ENCODE peak calls at places on chromosome 1, in nine cellular contexts. One of them, this sample, is unnamed.

GRCh38 chr1:231065510-231066241 is 25.6 kb upstream of the FAM89A start:
- DNase-seq in upper lobe of left lung: no peak
- DNase-seq in breast epithelium: no peak
- DNase-seq in GM12891: no peak
- DNase-seq in K562: peak; percentile 77
- DNase-seq in suprapubic skin: no peak
- DNase-seq in GM12892: no peak
- DNase-seq in spleen: no peak
- DNase-seq in transverse colon: no peak
- DNase-seq in this sample: no peak

GRCh38 chr1:28415246-28415645 is 45.7 kb downstream of the PHACTR4 start:
- DNase-seq in upper lobe of left lung: no peak
- DNase-seq in breast epithelium: no peak
- DNase-seq in GM12891: no peak
- DNase-seq in K562: no peak
- DNase-seq in suprapubic skin: no peak
- DNase-seq in GM12892: no peak
- DNase-seq in spleen: no peak
- DNase-seq in transverse colon: no peak
- DNase-seq in this sample: no peak

GRCh38 chr1:228977307-228977706 is 242.0 kb downstream of the RHOU start:
- DNase-seq in upper lobe of left lung: no peak
- DNase-seq in breast epithelium: no peak
- DNase-seq in GM12891: no peak
- DNase-seq in K562: no peak
- DNase-seq in suprapubic skin: peak; percentile 32
- DNase-seq in GM12892: no peak
- DNase-seq in spleen: no peak
- DNase-seq in transverse colon: no peak
- DNase-seq in this sample: no peak

GRCh38 chr1:206790502-206791250 is 18.4 kb upstream of the IL10 start:
- DNase-seq in upper lobe of left lung: no peak
- DNase-seq in breast epithelium: no peak
- DNase-seq in GM12891: no peak
- DNase-seq in K562: no peak
- DNase-seq in suprapubic skin: no peak
- DNase-seq in GM12892: no peak
- DNase-seq in spleen: no peak
- DNase-seq in transverse colon: no peak
- DNase-seq in this sample: no peak

GRCh38 chr1:194167956-194168355 is 981.5 kb upstream of the B3GALT2 start:
- DNase-seq in upper lobe of left lung: no peak
- DNase-seq in breast epithelium: no peak
- DNase-seq in GM12891: no peak
- DNase-seq in K562: no peak
- DNase-seq in suprapubic skin: no peak
- DNase-seq in GM12892: no peak
- DNase-seq in spleen: no peak
- DNase-seq in transverse colon: no peak
- DNase-seq in this sample: no peak

GRCh38 chr1:39727932-39728317 is 10.8 kb upstream of the PPIE start:
- DNase-seq in upper lobe of left lung: no peak
- DNase-seq in breast epithelium: no peak
- DNase-seq in GM12891: no peak
- DNase-seq in K562: no peak
- DNase-seq in suprapubic skin: no peak
- DNase-seq in GM12892: no peak
- DNase-seq in spleen: no peak
- DNase-seq in transverse colon: no peak
- DNase-seq in this sample: no peak

GRCh38 chr1:221718391-221719277 is 23.3 kb downstream of the DUSP10 start:
- DNase-seq in upper lobe of left lung: no peak
- DNase-seq in breast epithelium: no peak
- DNase-seq in GM12891: no peak
- DNase-seq in K562: no peak
- DNase-seq in suprapubic skin: no peak
- DNase-seq in GM12892: no peak
- DNase-seq in spleen: no peak
- DNase-seq in transverse colon: no peak
- DNase-seq in this sample: no peak

GRCh38 chr1:64967381-64967780 is 1.0 kb upstream of the JAK1 start:
- DNase-seq in upper lobe of left lung: no peak
- DNase-seq in breast epithelium: no peak
- DNase-seq in GM12891: no peak
- DNase-seq in K562: no peak
- DNase-seq in suprapubic skin: no peak
- DNase-seq in GM12892: no peak
- DNase-seq in spleen: peak; percentile 78
- DNase-seq in transverse colon: peak; percentile 51
- DNase-seq in this sample: no peak

DNA sequence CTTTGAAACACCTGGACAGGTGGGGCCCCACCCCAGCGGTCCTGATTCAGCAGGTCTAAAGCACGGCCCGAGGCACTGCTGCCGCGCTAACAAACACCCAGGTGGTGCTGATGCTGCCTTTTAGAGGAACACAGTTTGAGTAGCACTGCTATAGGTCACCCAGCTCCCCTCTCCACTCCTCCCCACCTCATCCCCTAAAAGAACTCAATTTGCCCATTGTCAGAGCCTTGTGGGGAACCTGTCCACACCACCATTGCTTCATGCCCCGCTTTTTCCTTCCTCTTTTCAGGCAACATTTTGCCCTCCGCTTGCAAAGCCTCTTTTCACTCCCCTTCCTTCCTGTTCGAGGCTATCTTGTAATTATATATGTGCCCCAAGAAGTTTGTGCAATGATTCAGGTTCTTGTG is 26.2 kb upstream of the PADI4 start:
- DNase-seq in upper lobe of left lung: no peak
- DNase-seq in breast epithelium: no peak
- DNase-seq in GM12891: no peak
- DNase-seq in K562: no peak
- DNase-seq in suprapubic skin: no peak
- DNase-seq in GM12892: no peak
- DNase-seq in spleen: peak; percentile 81
- DNase-seq in transverse colon: no peak
- DNase-seq in this sample: peak; percentile 22
- TF ChIP-seq POLR2AphosphoS5 in upper lobe of left lung: no peak
- TF ChIP-seq POLR2AphosphoS5 in breast epithelium: no peak
- TF ChIP-seq POLR2AphosphoS5 in GM12891: no peak
- TF ChIP-seq POLR2AphosphoS5 in K562: no peak
- TF ChIP-seq POLR2AphosphoS5 in suprapubic skin: no peak
- TF ChIP-seq POLR2AphosphoS5 in GM12892: no peak
- TF ChIP-seq POLR2AphosphoS5 in spleen: no peak
- TF ChIP-seq POLR2AphosphoS5 in transverse colon: no peak
- TF ChIP-seq POLR2AphosphoS5 in this sample: no peak

GRCh38 chr1:1229770-1230169 is 2.0 kb downstream of the SDF4 start:
- DNase-seq in upper lobe of left lung: peak; percentile 62
- DNase-seq in breast epithelium: no peak
- DNase-seq in GM12891: no peak
- DNase-seq in K562: no peak
- DNase-seq in suprapubic skin: no peak
- DNase-seq in GM12892: no peak
- DNase-seq in spleen: no peak
- DNase-seq in transverse colon: no peak
- DNase-seq in this sample: no peak

GRCh38 chr1:1232224-1232800 is at the start of gene B3GALT6:
- DNase-seq in upper lobe of left lung: no peak
- DNase-seq in breast epithelium: no peak
- DNase-seq in GM12891: no peak
- DNase-seq in K562: no peak
- DNase-seq in suprapubic skin: no peak
- DNase-seq in GM12892: no peak
- DNase-seq in spleen: no peak
- DNase-seq in transverse colon: no peak
- DNase-seq in this sample: no peak

GRCh38 chr1:1232801-1233566 is 947 bp downstream of the B3GALT6 start:
- DNase-seq in upper lobe of left lung: peak; percentile 89
- DNase-seq in breast epithelium: no peak
- DNase-seq in GM12891: no peak
- DNase-seq in K562: no peak
- DNase-seq in suprapubic skin: no peak
- DNase-seq in GM12892: no peak
- DNase-seq in spleen: peak; percentile 89
- DNase-seq in transverse colon: no peak
- DNase-seq in this sample: no peak

GRCh38 chr1:1230656-1231399 is 973 bp downstream of the SDF4 start:
- DNase-seq in upper lobe of left lung: peak; percentile 50
- DNase-seq in breast epithelium: no peak
- DNase-seq in GM12891: no peak
- DNase-seq in K562: peak; percentile 71
- DNase-seq in suprapubic skin: no peak
- DNase-seq in GM12892: no peak
- DNase-seq in spleen: no peak
- DNase-seq in transverse colon: peak; percentile 65
- DNase-seq in this sample: no peak

DNA sequence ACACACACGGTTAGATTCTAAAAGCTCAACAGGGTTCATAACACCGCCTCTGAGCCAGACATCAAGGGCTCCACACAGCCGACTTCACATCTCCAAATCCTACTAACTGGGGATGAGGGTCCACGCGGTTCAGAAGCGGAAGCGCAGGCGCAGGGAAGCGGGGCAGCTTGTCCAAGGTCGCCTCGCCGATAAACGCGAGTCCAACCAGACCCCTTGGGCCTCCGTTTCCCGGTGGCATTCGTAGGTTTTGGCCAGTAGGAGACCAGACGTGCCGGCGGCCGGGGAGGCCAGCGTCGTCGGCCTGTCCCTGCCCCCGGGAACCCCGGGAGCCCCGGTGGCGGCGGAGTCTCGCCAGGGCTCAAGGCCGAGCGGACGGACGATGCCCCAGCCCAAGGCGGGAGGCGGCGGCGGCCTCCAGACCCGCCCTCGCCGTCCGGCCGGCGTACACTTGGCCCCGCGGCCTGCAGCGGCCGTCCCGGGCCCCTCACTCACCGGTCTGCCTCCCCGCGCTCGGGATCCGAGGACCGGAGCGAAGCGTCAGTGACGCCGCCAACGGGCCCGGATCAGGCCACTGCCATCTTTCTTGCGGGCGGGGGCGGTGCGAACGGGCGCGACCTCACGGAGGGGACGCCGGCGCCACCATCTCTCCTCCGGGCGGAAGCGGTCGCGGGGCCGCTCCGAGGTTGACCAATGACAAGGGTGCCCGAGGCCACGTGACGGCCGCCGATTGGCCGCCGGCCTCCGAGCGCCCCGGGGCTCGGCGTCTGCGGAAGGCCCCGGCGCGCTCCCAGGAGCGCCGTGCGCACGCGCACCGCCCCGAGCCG is at the start of gene SDF4:
- DNase-seq in upper lobe of left lung: peak; percentile 99
- DNase-seq in breast epithelium: peak; percentile 97
- DNase-seq in GM12891: peak; percentile 100
- DNase-seq in K562: peak; percentile 99
- DNase-seq in suprapubic skin: peak; percentile 97
- DNase-seq in GM12892: peak; percentile 100
- DNase-seq in spleen: peak; percentile 98
- DNase-seq in transverse colon: peak; percentile 97
- DNase-seq in this sample: peak; percentile 98
- TF ChIP-seq POLR2A in upper lobe of left lung: peak; percentile 83
- TF ChIP-seq POLR2A in breast epithelium: no peak
- TF ChIP-seq POLR2A in GM12891: peak; percentile 82
- TF ChIP-seq POLR2A in K562: peak; percentile 91
- TF ChIP-seq POLR2A in suprapubic skin: no peak
- TF ChIP-seq POLR2A in GM12892: peak; percentile 90
- TF ChIP-seq POLR2A in spleen: no peak
- TF ChIP-seq POLR2A in transverse colon: peak; percentile 82
- TF ChIP-seq POLR2A in this sample: peak; percentile 47

GRCh38 chr1:32333251-32333963 is 2.6 kb downstream of the MARCKSL1 start:
- DNase-seq in upper lobe of left lung: no peak
- DNase-seq in breast epithelium: no peak
- DNase-seq in GM12891: no peak
- DNase-seq in K562: no peak
- DNase-seq in suprapubic skin: no peak
- DNase-seq in GM12892: no peak
- DNase-seq in spleen: no peak
- DNase-seq in transverse colon: no peak
- DNase-seq in this sample: no peak

GRCh38 chr1:32335951-32336867 is at the start of gene MARCKSL1:
- DNase-seq in upper lobe of left lung: peak; percentile 96
- DNase-seq in breast epithelium: peak; percentile 80
- DNase-seq in GM12891: peak; percentile 76
- DNase-seq in K562: peak; percentile 89
- DNase-seq in suprapubic skin: peak; percentile 81
- DNase-seq in GM12892: peak; percentile 75
- DNase-seq in spleen: peak; percentile 97
- DNase-seq in transverse colon: peak; percentile 88
- DNase-seq in this sample: peak; percentile 91

GRCh38 chr1:32334864-32335618 is 992 bp downstream of the MARCKSL1 start:
- DNase-seq in upper lobe of left lung: peak; percentile 92
- DNase-seq in breast epithelium: no peak
- DNase-seq in GM12891: peak; percentile 50
- DNase-seq in K562: peak; percentile 83
- DNase-seq in suprapubic skin: no peak
- DNase-seq in GM12892: peak; percentile 57
- DNase-seq in spleen: peak; percentile 94
- DNase-seq in transverse colon: peak; percentile 65
- DNase-seq in this sample: peak; percentile 77

GRCh38 chr1:32335619-32335950 is 448 bp downstream of the MARCKSL1 start:
- DNase-seq in upper lobe of left lung: no peak
- DNase-seq in breast epithelium: no peak
- DNase-seq in GM12891: no peak
- DNase-seq in K562: no peak
- DNase-seq in suprapubic skin: no peak
- DNase-seq in GM12892: no peak
- DNase-seq in spleen: no peak
- DNase-seq in transverse colon: no peak
- DNase-seq in this sample: no peak

DNA sequence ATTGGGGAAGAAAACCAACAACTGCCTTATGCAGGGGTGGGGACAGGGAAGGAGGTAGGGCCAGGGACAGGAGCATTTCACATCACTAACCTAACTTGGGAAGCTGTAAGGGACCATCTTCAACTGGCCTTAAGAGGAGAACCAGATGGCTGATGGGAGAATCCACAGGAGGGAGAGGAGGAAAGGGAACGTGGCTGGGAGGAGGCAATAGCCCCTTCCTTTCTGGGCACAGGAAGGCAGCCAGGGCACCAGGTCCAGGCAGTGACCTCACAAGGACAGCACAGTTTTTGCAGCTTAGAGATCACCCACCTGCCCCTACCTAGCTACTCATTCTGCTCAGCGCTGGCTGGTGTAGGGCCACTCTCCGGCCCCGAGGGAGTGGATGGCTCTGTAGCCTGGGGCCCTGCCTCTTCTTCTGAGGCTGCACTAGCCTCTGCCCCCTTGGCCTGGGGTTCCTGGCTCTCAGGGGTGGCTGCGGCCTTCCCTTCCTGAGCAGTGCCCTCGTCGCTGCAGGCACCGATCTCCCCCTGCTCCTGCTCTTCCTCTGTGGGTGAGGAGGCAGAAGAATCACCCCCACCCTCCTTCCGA is 1.7 kb downstream of the MARCKSL1 start:
- DNase-seq in upper lobe of left lung: no peak
- DNase-seq in breast epithelium: no peak
- DNase-seq in GM12891: no peak
- DNase-seq in K562: no peak
- DNase-seq in suprapubic skin: no peak
- DNase-seq in GM12892: no peak
- DNase-seq in spleen: peak; percentile 80
- DNase-seq in transverse colon: peak; percentile 15
- DNase-seq in this sample: no peak
- TF ChIP-seq POLR2AphosphoS5 in upper lobe of left lung: no peak
- TF ChIP-seq POLR2AphosphoS5 in breast epithelium: no peak
- TF ChIP-seq POLR2AphosphoS5 in GM12891: peak; percentile 80
- TF ChIP-seq POLR2AphosphoS5 in K562: peak; percentile 66
- TF ChIP-seq POLR2AphosphoS5 in suprapubic skin: no peak
- TF ChIP-seq POLR2AphosphoS5 in GM12892: peak; percentile 85
- TF ChIP-seq POLR2AphosphoS5 in spleen: no peak
- TF ChIP-seq POLR2AphosphoS5 in transverse colon: no peak
- TF ChIP-seq POLR2AphosphoS5 in this sample: no peak

DNA sequence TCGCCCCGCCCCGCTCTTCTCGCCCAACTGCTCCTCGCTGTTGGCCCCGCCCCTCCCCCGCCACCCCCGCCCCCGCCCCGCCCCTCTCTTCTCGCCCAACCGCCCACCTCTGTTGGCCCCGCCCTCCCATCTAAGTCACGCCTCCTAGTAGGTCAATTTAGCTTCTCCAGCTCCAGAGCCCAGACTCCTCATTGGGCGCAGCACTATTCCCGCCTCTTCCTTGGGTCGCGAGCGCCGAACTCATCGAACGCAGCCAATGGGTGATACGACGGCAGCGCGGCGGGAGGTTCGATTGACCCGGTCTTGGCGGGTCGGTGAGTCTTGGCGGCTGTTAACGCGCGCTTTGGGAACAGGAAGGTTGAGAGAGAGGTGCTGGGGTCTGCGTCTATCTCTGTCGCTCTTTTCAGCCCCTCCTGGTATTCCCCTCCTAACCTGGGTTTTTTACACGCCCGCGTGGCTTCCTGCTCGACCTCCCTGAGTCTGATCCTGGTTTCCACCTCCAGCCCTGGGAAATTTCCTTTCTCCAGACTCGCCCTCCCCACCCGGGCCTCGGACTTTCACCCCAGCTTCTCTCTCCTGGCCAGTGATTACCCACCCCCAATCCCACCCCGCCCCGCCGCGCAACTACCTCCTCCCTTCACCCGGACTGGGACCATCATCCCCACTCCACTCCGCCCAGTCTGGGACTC is at the start of gene RAD54L:
- DNase-seq in upper lobe of left lung: peak; percentile 95
- DNase-seq in breast epithelium: peak; percentile 97
- DNase-seq in GM12891: peak; percentile 90
- DNase-seq in K562: peak; percentile 100
- DNase-seq in suprapubic skin: peak; percentile 98
- DNase-seq in GM12892: peak; percentile 91
- DNase-seq in spleen: peak; percentile 98
- DNase-seq in transverse colon: peak; percentile 98
- DNase-seq in this sample: peak; percentile 99
- TF ChIP-seq POLR2A in upper lobe of left lung: no peak
- TF ChIP-seq POLR2A in breast epithelium: no peak
- TF ChIP-seq POLR2A in GM12891: peak; percentile 74
- TF ChIP-seq POLR2A in K562: peak; percentile 97
- TF ChIP-seq POLR2A in suprapubic skin: no peak
- TF ChIP-seq POLR2A in GM12892: peak; percentile 81
- TF ChIP-seq POLR2A in spleen: no peak
- TF ChIP-seq POLR2A in transverse colon: no peak
- TF ChIP-seq POLR2A in this sample: no peak

This sample was measured in sigmoid colon.